ENCODE peak calls at places on chromosomes 6 and 20, in ten cellular contexts. G, U, X, S, E, L, J, A, V and I are unnamed samples.

GRCh38 chr6:78526432-78526831 is 340.9 kb upstream of the IRAK1BP1 start:
- DNase-seq in G (no peak), U (no peak), X (no peak), S (no peak), E (no peak), L (no peak), J (no peak), A (no peak), V (no peak), I (no peak)

GRCh38 chr20:60095456-60095855 is 137.2 kb downstream of the CDH26 start:
- DNase-seq in G (no peak), U (no peak), X (no peak), S (no peak), E (peak; percentile 62), L (no peak), J (no peak), A (no peak), V (no peak), I (no peak)

GRCh38 chr20:62603021-62603906 is 39.0 kb upstream of the SLCO4A1 start:
- DNase-seq in G (peak; percentile 86), U (peak; percentile 47), X (peak; percentile 79), S (no peak), E (peak; percentile 81), L (peak; percentile 72), J (peak; percentile 63), A (peak; percentile 25), V (no peak), I (peak; percentile 55)

GRCh38 chr20:35619196-35620095 is 3.8 kb downstream of the SPAG4 start:
- DNase-seq in G (peak; percentile 86), U (peak; percentile 75), X (peak; percentile 82), S (peak; percentile 92), E (peak; percentile 58), L (peak; percentile 88), J (peak; percentile 66), A (peak; percentile 75), V (peak; percentile 96), I (peak; percentile 73)

GRCh38 chr6:169235286-169235685 is 18.4 kb downstream of the THBS2 start:
- DNase-seq in G (no peak), U (no peak), X (no peak), S (no peak), E (no peak), L (no peak), J (no peak), A (no peak), V (no peak), I (no peak)

GRCh38 chr6:108673602-108674001 is 112.9 kb downstream of the FOXO3 start:
- DNase-seq in G (peak; percentile 43), U (no peak), X (no peak), S (no peak), E (no peak), L (no peak), J (no peak), A (no peak), V (no peak), I (no peak)

GRCh38 chr6:135535989-135536414 is 38.5 kb upstream of the AHI1 start:
- DNase-seq in G (peak; percentile 67), U (no peak), X (no peak), S (no peak), E (peak; percentile 21), L (no peak), J (no peak), A (peak; percentile 15), V (peak; percentile 48), I (no peak)

GRCh38 chr6:69894578-69895347 is 28.4 kb downstream of the COL19A1 start:
- DNase-seq in G (no peak), U (no peak), X (no peak), S (no peak), E (no peak), L (no peak), J (no peak), A (no peak), V (peak; percentile 13), I (no peak)

GRCh38 chr6:18632670-18633410 is 245.7 kb downstream of the RNF144B start:
- DNase-seq in G (peak; percentile 7), U (no peak), X (no peak), S (no peak), E (no peak), L (no peak), J (no peak), A (no peak), V (no peak), I (no peak)

GRCh38 chr6:75147512-75147911 is 58.3 kb downstream of the COL12A1 start:
- DNase-seq in G (no peak), U (no peak), X (no peak), S (no peak), E (no peak), L (no peak), J (no peak), A (no peak), V (no peak), I (no peak)

GRCh38 chr20:46681032-46681854 is 8.0 kb downstream of the TP53RK start:
- DNase-seq in G (peak; percentile 78), U (peak; percentile 73), X (peak; percentile 48), S (no peak), E (peak; percentile 65), L (peak; percentile 43), J (peak; percentile 19), A (peak; percentile 57), V (peak; percentile 76), I (peak; percentile 85)

GRCh38 chr6:9623985-9624384 is 790.9 kb downstream of the TFAP2A start:
- DNase-seq in G (peak; percentile 21), U (no peak), X (no peak), S (no peak), E (no peak), L (no peak), J (no peak), A (no peak), V (no peak), I (no peak)

GRCh38 chr6:63573899-63574553 is 1.7 kb downstream of the LOC128125822 start:
- DNase-seq in G (peak; percentile 64), U (peak; percentile 42), X (peak; percentile 47), S (no peak), E (peak; percentile 65), L (no peak), J (no peak), A (peak; percentile 14), V (peak; percentile 63), I (peak; percentile 75)

GRCh38 chr20:32024683-32025295 is 14.6 kb downstream of the CCM2L start:
- DNase-seq in G (no peak), U (no peak), X (no peak), S (no peak), E (no peak), L (no peak), J (no peak), A (no peak), V (no peak), I (no peak)

GRCh38 chr6:143059616-143060353 is 904 bp upstream of the AIG1 start:
- DNase-seq in G (peak; percentile 78), U (peak; percentile 18), X (peak; percentile 33), S (no peak), E (peak; percentile 49), L (no peak), J (no peak), A (no peak), V (no peak), I (no peak)

GRCh38 chr20:25364180-25364788 is 26.4 kb downstream of the ABHD12 start:
- DNase-seq in G (no peak), U (no peak), X (no peak), S (no peak), E (peak; percentile 19), L (no peak), J (no peak), A (no peak), V (no peak), I (no peak)